ENCODE peak calls at places on chromosome 20, in five cellular contexts. J, C, F, A and S are unnamed samples.

GRCh38 chr20:62540504-62540903 is 64.7 kb upstream of the GATA5 start:
- DNase-seq in J (no peak), C (no peak), F (no peak), A (no peak), S (no peak)

GRCh38 chr20:51763965-51764602 is 4.1 kb downstream of the ATP9A start:
- DNase-seq in J (no peak), C (no peak), F (no peak), A (no peak), S (no peak)

GRCh38 chr20:56750430-56750829 is 121.3 kb downstream of the TFAP2C start:
- DNase-seq in J (no peak), C (no peak), F (peak), A (no peak), S (no peak)

GRCh38 chr20:21702553-21703467 is 2.7 kb upstream of the PAX1 start:
- DNase-seq in J (no peak), C (peak), F (peak), A (peak), S (peak)

GRCh38 chr20:57526067-57526884 is 1.3 kb upstream of the CTCFL start:
- DNase-seq in J (no peak), C (no peak), F (no peak), A (peak), S (no peak)

GRCh38 chr20:32641464-32641863 is 32.3 kb downstream of the C20orf203 start:
- DNase-seq in J (no peak), C (no peak), F (no peak), A (no peak), S (no peak)

GRCh38 chr20:47876348-47877056 is 91.2 kb upstream of the SULF2 start:
- DNase-seq in J (no peak), C (no peak), F (no peak), A (no peak), S (no peak)

GRCh38 chr20:50038574-50038991 is 55.8 kb downstream of the SNAI1 start:
- DNase-seq in J (no peak), C (no peak), F (no peak), A (no peak), S (no peak)

GRCh38 chr20:46027245-46027853 is 1.7 kb upstream of the SLC12A5 start:
- DNase-seq in J (no peak), C (no peak), F (peak), A (peak), S (peak)

GRCh38 chr20:50392138-50392866 is 117.9 kb upstream of the PTPN1 start:
- DNase-seq in J (no peak), C (no peak), F (no peak), A (peak), S (no peak)

GRCh38 chr20:34024733-34025351 is 31.1 kb downstream of the RALY start:
- DNase-seq in J (no peak), C (no peak), F (peak), A (no peak), S (no peak)

GRCh38 chr20:33914871-33915270 is 78.8 kb upstream of the RALY start:
- DNase-seq in J (no peak), C (no peak), F (no peak), A (peak), S (peak)

GRCh38 chr20:24531626-24532419 is 62.4 kb downstream of the SYNDIG1 start:
- DNase-seq in J (no peak), C (no peak), F (no peak), A (no peak), S (no peak)

GRCh38 chr20:49990310-49990720 is 7.5 kb downstream of the SNAI1 start:
- DNase-seq in J (no peak), C (no peak), F (no peak), A (no peak), S (no peak)

GRCh38 chr20:59777321-59777705 is 156.1 kb downstream of the SYCP2 start:
- DNase-seq in J (no peak), C (no peak), F (no peak), A (no peak), S (no peak)

GRCh38 chr20:44089987-44090674 is 96.9 kb downstream of the JPH2 start:
- DNase-seq in J (no peak), C (no peak), F (no peak), A (no peak), S (peak)

GRCh38 chr20:50250748-50251382 is 60.2 kb downstream of the CEBPB start:
- DNase-seq in J (no peak), C (no peak), F (no peak), A (no peak), S (no peak)

GRCh38 chr20:22691369-22692118 is 107.2 kb upstream of the FOXA2 start:
- DNase-seq in J (no peak), C (peak), F (peak), A (peak), S (peak)

GRCh38 chr20:64056889-64057627 is 5.9 kb upstream of the TCEA2 start:
- DNase-seq in J (no peak), C (no peak), F (no peak), A (no peak), S (no peak)

GRCh38 chr20:63697357-63697867 is 960 bp downstream of the TNFRSF6B start:
- DNase-seq in J (no peak), C (no peak), F (no peak), A (peak), S (no peak)

GRCh38 chr20:19944772-19945459 is 72.2 kb upstream of the NAA20 start:
- DNase-seq in J (no peak), C (no peak), F (no peak), A (peak), S (no peak)

GRCh38 chr20:23995905-23996666 is 7.5 kb upstream of the GGTLC1 start:
- DNase-seq in J (peak), C (peak), F (peak), A (peak), S (no peak)

GRCh38 chr20:5181955-5182354 is 55.1 kb downstream of the CDS2 start:
- DNase-seq in J (no peak), C (no peak), F (no peak), A (no peak), S (no peak)

GRCh38 chr20:44780226-44780625 is 30.1 kb downstream of the RIMS4 start:
- DNase-seq in J (no peak), C (peak), F (peak), A (peak), S (peak)

GRCh38 chr20:2663887-2664719 is at the start of gene IDH3B:
- DNase-seq in J (peak), C (peak), F (peak), A (peak), S (peak)

GRCh38 chr20:35953411-35954199 is 697 bp downstream of the SCAND1 start:
- DNase-seq in J (peak), C (no peak), F (peak), A (peak), S (no peak)

GRCh38 chr20:43824699-43825402 is 89.8 kb upstream of the TOX2 start:
- DNase-seq in J (no peak), C (no peak), F (peak), A (no peak), S (no peak)

GRCh38 chr20:20371133-20371532 is 3.2 kb downstream of the INSM1 start:
- DNase-seq in J (no peak), C (no peak), F (no peak), A (no peak), S (no peak)

GRCh38 chr20:25178563-25179438 is 16.7 kb upstream of the ENTPD6 start:
- DNase-seq in J (no peak), C (no peak), F (peak), A (peak), S (peak)

GRCh38 chr20:46568570-46569129 is 18.2 kb upstream of the OCSTAMP start:
- DNase-seq in J (no peak), C (peak), F (peak), A (no peak), S (peak)

GRCh38 chr20:25054995-25055629 is 2.8 kb downstream of the ACSS1 start:
- DNase-seq in J (no peak), C (peak), F (no peak), A (no peak), S (no peak)

GRCh38 chr20:142290-142689 is at the start of gene DEFB126:
- DNase-seq in J (no peak), C (no peak), F (no peak), A (no peak), S (no peak)